ENCODE peak calls at places on chromosomes 3 and 15, in eight cellular contexts. O, X, E, U, A, H, Y and S are unnamed samples.

GRCh38 chr3:30400924-30401323 is 205.5 kb upstream of the TGFBR2 start:
- DNase-seq in Y (no peak), U (no peak), X (no peak), E (no peak), O (no peak), A (no peak), H (peak; percentile 28), S (no peak)

GRCh38 chr3:116443096-116443793 is 2.0 kb downstream of the LSAMP start:
- DNase-seq in H (no peak), O (no peak), U (no peak), X (peak; percentile 29), Y (no peak), E (no peak), A (peak; percentile 5), S (no peak)

GRCh38 chr3:133932009-133932408 is 36.3 kb upstream of the RAB6B start:
- DNase-seq in E (no peak), Y (no peak), H (no peak), U (no peak), O (no peak), X (no peak), A (no peak), S (no peak)

GRCh38 chr3:138435840-138436239 is 1.4 kb downstream of the ESYT3 start:
- DNase-seq in O (no peak), X (no peak), A (no peak), Y (no peak), E (no peak), H (no peak), U (no peak), S (no peak)

GRCh38 chr3:123503200-123503599 is 54.3 kb upstream of the ADCY5 start:
- DNase-seq in O (no peak), U (no peak), A (peak; percentile 49), Y (no peak), H (no peak), X (no peak), E (no peak), S (no peak)

GRCh38 chr3:194661374-194661773 is 10.6 kb downstream of the LSG1 start:
- DNase-seq in A (no peak), U (no peak), Y (no peak), H (no peak), O (no peak), E (no peak), X (no peak), S (no peak)

GRCh38 chr3:32934150-32934742 is 17.2 kb upstream of the CCR4 start:
- DNase-seq in A (peak; percentile 52), O (peak; percentile 12), H (no peak), U (peak; percentile 54), E (peak; percentile 21), Y (no peak), X (peak; percentile 57), S (no peak)

GRCh38 chr15:57752426-57752825 is 45.9 kb downstream of the POLR2M start:
- DNase-seq in Y (no peak), H (no peak), U (no peak), O (no peak), E (no peak), X (no peak), A (peak; percentile 54), S (no peak)

GRCh38 chr15:25182098-25182478 is 227.3 kb downstream of the SNRPN start:
- DNase-seq in O (no peak), Y (no peak), A (no peak), X (no peak), U (no peak), H (no peak), E (no peak), S (no peak)

GRCh38 chr3:1726741-1727140 is 371.9 kb upstream of the CNTN4 start:
- DNase-seq in O (no peak), Y (no peak), E (no peak), H (no peak), X (no peak), A (no peak), U (no peak), S (no peak)

GRCh38 chr3:25372167-25372566 is 55.9 kb upstream of the RARB start:
- DNase-seq in U (no peak), O (no peak), A (no peak), H (no peak), X (no peak), Y (no peak), E (no peak), S (no peak)

GRCh38 chr3:101884776-101885175 is 35.5 kb downstream of the NFKBIZ start:
- DNase-seq in U (no peak), O (no peak), H (no peak), E (no peak), Y (no peak), A (no peak), X (no peak), S (no peak)

GRCh38 chr3:180707921-180708320 is 28.6 kb upstream of the CCDC39 start:
- DNase-seq in X (no peak), H (no peak), E (no peak), O (no peak), A (peak; percentile 63), U (no peak), Y (no peak), S (no peak)

GRCh38 chr15:66251065-66251789 is 2.3 kb downstream of the MEGF11 start:
- DNase-seq in O (no peak), X (no peak), U (no peak), Y (no peak), H (no peak), E (no peak), A (peak; percentile 43), S (no peak)

GRCh38 chr15:27479232-27480140 is 508.5 kb downstream of the GABRG3 start:
- DNase-seq in H (no peak), O (no peak), E (no peak), Y (no peak), U (no peak), X (no peak), A (no peak), S (no peak)

GRCh38 chr15:69755571-69756310 is 303.1 kb downstream of the RPLP1 start:
- DNase-seq in O (no peak), X (no peak), Y (peak; percentile 93), A (peak; percentile 23), E (no peak), U (no peak), H (no peak), S (no peak)

GRCh38 chr15:20346082-20346805 is 195.4 kb downstream of the GOLGA6L6 start:
- DNase-seq in O (no peak), Y (no peak), E (peak; percentile 20), H (no peak), X (no peak), A (no peak), U (no peak), S (no peak)

GRCh38 chr3:126618760-126619159 is 36.2 kb downstream of the TXNRD3 start:
- DNase-seq in X (no peak), Y (no peak), U (no peak), A (no peak), E (no peak), O (no peak), H (no peak), S (no peak)

GRCh38 chr3:171804618-171805389 is 5.5 kb downstream of the PLD1 start:
- DNase-seq in U (peak; percentile 31), E (no peak), Y (no peak), X (no peak), A (no peak), H (no peak), O (no peak), S (no peak)
- H3K4me1 ChIP-seq in U (peaks cover 24% of the 10 kb centered on the region), E (peaks cover 60% of the 10 kb centered on the region), Y (peaks cover 8% of the 10 kb centered on the region), X (peaks cover 25% of the 10 kb centered on the region), A (no peaks in the 10 kb centered on the region), H (peaks cover 78% of the 10 kb centered on the region), O (peaks cover 42% of the 10 kb centered on the region), S (peaks cover 68% of the 10 kb centered on the region)

GRCh38 chr3:112738366-112738765 is 97.4 kb upstream of the CCDC80 start:
- DNase-seq in X (no peak), A (no peak), H (no peak), E (no peak), O (no peak), Y (no peak), U (no peak), S (no peak)

GRCh38 chr3:112741956-112742355 is 101.0 kb upstream of the CCDC80 start:
- DNase-seq in A (no peak), Y (no peak), E (no peak), H (no peak), U (no peak), X (no peak), O (no peak), S (no peak)

GRCh38 chr3:112740800-112741199 is 99.9 kb upstream of the CCDC80 start:
- DNase-seq in Y (no peak), X (no peak), U (no peak), A (no peak), O (no peak), E (no peak), H (no peak), S (no peak)

GRCh38 chr3:112736802-112737566 is 96.0 kb upstream of the CCDC80 start:
- DNase-seq in U (peak; percentile 23), Y (no peak), X (no peak), H (no peak), A (no peak), O (no peak), E (no peak), S (no peak)

DNA sequence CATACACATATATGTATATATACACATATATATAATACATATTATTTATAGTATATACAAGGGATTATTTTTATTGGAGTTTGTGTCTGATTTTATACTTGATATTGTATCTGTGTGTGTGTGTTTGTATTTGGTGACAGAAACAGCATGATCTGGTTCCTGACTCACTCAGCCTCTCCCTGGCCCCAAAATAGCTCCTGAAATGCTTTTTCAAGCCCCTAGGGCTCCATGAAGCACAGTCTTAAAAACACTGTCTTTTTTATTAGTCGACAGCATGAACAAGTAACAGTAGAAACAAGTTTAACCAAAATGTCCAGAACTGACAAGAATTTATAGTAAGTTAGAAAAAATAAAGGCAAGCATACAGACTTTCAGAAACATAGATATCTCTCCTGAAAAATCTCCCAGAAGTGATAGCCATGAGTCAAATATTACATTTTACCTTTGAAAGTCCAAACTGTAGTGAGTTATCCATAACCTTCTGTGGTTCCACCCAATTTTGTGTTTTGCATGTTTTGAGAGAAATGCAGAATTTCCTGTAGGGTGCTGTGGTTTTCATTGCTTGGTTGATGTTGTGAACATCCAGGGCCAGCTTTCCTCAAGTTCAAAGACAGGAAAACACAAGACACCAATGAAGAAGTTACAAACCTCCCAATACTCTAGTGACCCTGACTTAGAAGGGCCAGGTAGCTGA is 98.5 kb upstream of the CCDC80 start:
- DNase-seq in O (no peak), E (peak; percentile 27), X (no peak), A (no peak), Y (no peak), U (no peak), H (no peak), S (no peak)
- TF ChIP-seq REST in O (no peak), E (no peak), X (no peak), A (no peak), Y (no peak), U (no peak), H (no peak), S (no peak)

DNA sequence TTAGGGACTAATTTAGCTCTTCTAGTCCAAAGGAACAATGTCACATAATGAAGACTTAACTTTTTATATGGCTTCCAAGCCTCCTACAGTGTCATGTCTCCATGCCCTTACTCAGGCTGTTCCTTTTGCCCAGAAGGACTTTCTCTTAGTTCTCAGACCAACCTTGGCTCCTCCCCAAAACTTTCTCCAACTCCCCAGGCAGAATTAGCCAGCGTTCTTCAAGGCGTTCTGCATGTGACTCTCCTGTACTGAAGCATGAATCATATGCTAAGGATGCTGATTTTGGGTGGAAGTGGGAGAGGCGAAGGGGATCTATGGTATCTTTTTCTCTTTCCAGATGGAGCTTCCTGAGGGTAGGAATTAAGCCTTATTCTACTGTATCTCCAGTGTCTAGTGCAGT is 335.1 kb upstream of the ICE2 start:
- DNase-seq in A (no peak), U (no peak), H (no peak), X (no peak), E (no peak), Y (no peak), O (no peak), S (no peak)
- H3K4me1 ChIP-seq in A (peaks cover 18% of the 10 kb centered on the region), U (no peaks in the 10 kb centered on the region), H (no peaks in the 10 kb centered on the region), X (no peaks in the 10 kb centered on the region), E (no peaks in the 10 kb centered on the region), Y (no peaks in the 10 kb centered on the region), O (no peaks in the 10 kb centered on the region), S (no peaks in the 10 kb centered on the region)

GRCh38 chr3:40265181-40265580 is 44.3 kb upstream of the EIF1B start:
- DNase-seq in E (no peak), A (no peak), Y (no peak), O (no peak), H (no peak), X (no peak), U (no peak), S (no peak)
- TF ChIP-seq REST in E (no peak), A (no peak), Y (no peak), O (no peak), H (no peak), X (no peak), U (no peak), S (no peak)